ENCODE peak calls at places on chromosomes 16 and 17, in nine cellular contexts. One of them, this sample, is unnamed.

GRCh38 chr16:55471448-55472097 is 7.4 kb upstream of the MMP2 start:
- DNase-seq in endothelial cell of umbilical vein: peak; percentile 39
- DNase-seq in GM12878: no peak
- DNase-seq in SK-N-SH: no peak
- DNase-seq in fibroblast of lung: peak; percentile 85
- DNase-seq in PC-3: peak; percentile 73
- DNase-seq in neuronal stem cell: no peak
- DNase-seq in keratinocyte: peak; percentile 68
- DNase-seq in K562: peak; percentile 6
- DNase-seq in this sample: no peak

GRCh38 chr17:66372182-66372581 is 69.8 kb downstream of the PRKCA start:
- DNase-seq in endothelial cell of umbilical vein: no peak
- DNase-seq in GM12878: no peak
- DNase-seq in SK-N-SH: no peak
- DNase-seq in fibroblast of lung: no peak
- DNase-seq in PC-3: peak; percentile 22
- DNase-seq in neuronal stem cell: no peak
- DNase-seq in keratinocyte: no peak
- DNase-seq in K562: no peak
- DNase-seq in this sample: no peak

GRCh38 chr17:17343896-17344506 is 40.8 kb downstream of the NT5M start:
- DNase-seq in endothelial cell of umbilical vein: no peak
- DNase-seq in GM12878: no peak
- DNase-seq in SK-N-SH: no peak
- DNase-seq in fibroblast of lung: no peak
- DNase-seq in PC-3: no peak
- DNase-seq in neuronal stem cell: no peak
- DNase-seq in keratinocyte: no peak
- DNase-seq in K562: no peak
- DNase-seq in this sample: peak; percentile 39

GRCh38 chr16:57863434-57864160 is 61.3 kb upstream of the KIFC3 start:
- DNase-seq in endothelial cell of umbilical vein: peak; percentile 76
- DNase-seq in GM12878: no peak
- DNase-seq in SK-N-SH: peak; percentile 56
- DNase-seq in fibroblast of lung: peak; percentile 80
- DNase-seq in PC-3: peak; percentile 71
- DNase-seq in neuronal stem cell: peak; percentile 39
- DNase-seq in keratinocyte: no peak
- DNase-seq in K562: peak; percentile 55
- DNase-seq in this sample: peak; percentile 88

GRCh38 chr16:67673712-67674580 is 7.3 kb downstream of the C16orf86 start:
- DNase-seq in endothelial cell of umbilical vein: peak; percentile 93
- DNase-seq in GM12878: no peak
- DNase-seq in SK-N-SH: peak; percentile 66
- DNase-seq in fibroblast of lung: peak; percentile 30
- DNase-seq in PC-3: no peak
- DNase-seq in neuronal stem cell: no peak
- DNase-seq in keratinocyte: no peak
- DNase-seq in K562: no peak
- DNase-seq in this sample: peak; percentile 45

GRCh38 chr16:56603589-56603988 is 4.8 kb upstream of the MT2A start:
- DNase-seq in endothelial cell of umbilical vein: peak; percentile 51
- DNase-seq in GM12878: no peak
- DNase-seq in SK-N-SH: peak; percentile 67
- DNase-seq in fibroblast of lung: peak; percentile 47
- DNase-seq in PC-3: peak; percentile 72
- DNase-seq in neuronal stem cell: no peak
- DNase-seq in keratinocyte: no peak
- DNase-seq in K562: peak; percentile 69
- DNase-seq in this sample: peak; percentile 87

GRCh38 chr16:66383551-66383950 is 17.1 kb downstream of the CDH5 start:
- DNase-seq in endothelial cell of umbilical vein: no peak
- DNase-seq in GM12878: no peak
- DNase-seq in SK-N-SH: no peak
- DNase-seq in fibroblast of lung: no peak
- DNase-seq in PC-3: no peak
- DNase-seq in neuronal stem cell: no peak
- DNase-seq in keratinocyte: no peak
- DNase-seq in K562: no peak
- DNase-seq in this sample: no peak

GRCh38 chr17:66493283-66494019 is 191.0 kb downstream of the PRKCA start:
- DNase-seq in endothelial cell of umbilical vein: peak; percentile 27
- DNase-seq in GM12878: no peak
- DNase-seq in SK-N-SH: no peak
- DNase-seq in fibroblast of lung: peak; percentile 67
- DNase-seq in PC-3: peak; percentile 56
- DNase-seq in neuronal stem cell: no peak
- DNase-seq in keratinocyte: no peak
- DNase-seq in K562: peak; percentile 30
- DNase-seq in this sample: no peak

GRCh38 chr17:64017381-64017980 is 3.0 kb downstream of the ICAM2 start:
- DNase-seq in endothelial cell of umbilical vein: peak; percentile 43
- DNase-seq in GM12878: no peak
- DNase-seq in SK-N-SH: no peak
- DNase-seq in fibroblast of lung: no peak
- DNase-seq in PC-3: peak; percentile 37
- DNase-seq in neuronal stem cell: no peak
- DNase-seq in keratinocyte: no peak
- DNase-seq in K562: no peak
- DNase-seq in this sample: no peak

GRCh38 chr16:87407511-87408112 is 15.5 kb downstream of the MAP1LC3B start:
- DNase-seq in endothelial cell of umbilical vein: peak; percentile 95
- DNase-seq in GM12878: peak; percentile 84
- DNase-seq in SK-N-SH: no peak
- DNase-seq in fibroblast of lung: no peak
- DNase-seq in PC-3: peak; percentile 7
- DNase-seq in neuronal stem cell: no peak
- DNase-seq in keratinocyte: no peak
- DNase-seq in K562: no peak
- DNase-seq in this sample: peak; percentile 41

GRCh38 chr17:10119203-10120112 is 78.9 kb downstream of the GAS7 start:
- DNase-seq in endothelial cell of umbilical vein: no peak
- DNase-seq in GM12878: peak; percentile 37
- DNase-seq in SK-N-SH: no peak
- DNase-seq in fibroblast of lung: no peak
- DNase-seq in PC-3: peak; percentile 90
- DNase-seq in neuronal stem cell: no peak
- DNase-seq in keratinocyte: peak; percentile 30
- DNase-seq in K562: no peak
- DNase-seq in this sample: peak; percentile 98

GRCh38 chr17:78383725-78384471 is 5.4 kb downstream of the PGS1 start:
- DNase-seq in endothelial cell of umbilical vein: peak; percentile 99
- DNase-seq in GM12878: peak; percentile 74
- DNase-seq in SK-N-SH: no peak
- DNase-seq in fibroblast of lung: peak; percentile 99
- DNase-seq in PC-3: peak; percentile 42
- DNase-seq in neuronal stem cell: no peak
- DNase-seq in keratinocyte: no peak
- DNase-seq in K562: no peak
- DNase-seq in this sample: peak; percentile 57

GRCh38 chr17:38877130-38877851 is 7.4 kb downstream of the LASP1 start:
- DNase-seq in endothelial cell of umbilical vein: no peak
- DNase-seq in GM12878: no peak
- DNase-seq in SK-N-SH: no peak
- DNase-seq in fibroblast of lung: no peak
- DNase-seq in PC-3: no peak
- DNase-seq in neuronal stem cell: no peak
- DNase-seq in keratinocyte: no peak
- DNase-seq in K562: no peak
- DNase-seq in this sample: peak; percentile 69

GRCh38 chr17:43998552-43998951 is 5.9 kb upstream of the NAGS start:
- DNase-seq in endothelial cell of umbilical vein: no peak
- DNase-seq in GM12878: no peak
- DNase-seq in SK-N-SH: no peak
- DNase-seq in fibroblast of lung: peak; percentile 57
- DNase-seq in PC-3: peak; percentile 39
- DNase-seq in neuronal stem cell: no peak
- DNase-seq in keratinocyte: no peak
- DNase-seq in K562: peak; percentile 37
- DNase-seq in this sample: no peak

GRCh38 chr16:1613240-1613639 is 1.1 kb downstream of the CRAMP1 start:
- DNase-seq in endothelial cell of umbilical vein: peak; percentile 21
- DNase-seq in GM12878: no peak
- DNase-seq in SK-N-SH: no peak
- DNase-seq in fibroblast of lung: no peak
- DNase-seq in PC-3: peak; percentile 6
- DNase-seq in neuronal stem cell: no peak
- DNase-seq in keratinocyte: no peak
- DNase-seq in K562: peak; percentile 43
- DNase-seq in this sample: no peak

GRCh38 chr17:57871155-57871554 is 21.3 kb upstream of the MRPS23 start:
- DNase-seq in endothelial cell of umbilical vein: no peak
- DNase-seq in GM12878: no peak
- DNase-seq in SK-N-SH: no peak
- DNase-seq in fibroblast of lung: no peak
- DNase-seq in PC-3: no peak
- DNase-seq in neuronal stem cell: no peak
- DNase-seq in keratinocyte: no peak
- DNase-seq in K562: no peak
- DNase-seq in this sample: no peak

GRCh38 chr17:57873261-57874057 is 23.6 kb upstream of the MRPS23 start:
- DNase-seq in endothelial cell of umbilical vein: peak; percentile 42
- DNase-seq in GM12878: no peak
- DNase-seq in SK-N-SH: no peak
- DNase-seq in fibroblast of lung: no peak
- DNase-seq in PC-3: no peak
- DNase-seq in neuronal stem cell: no peak
- DNase-seq in keratinocyte: no peak
- DNase-seq in K562: no peak
- DNase-seq in this sample: peak; percentile 60

GRCh38 chr17:57870283-57870635 is 20.4 kb upstream of the MRPS23 start:
- DNase-seq in endothelial cell of umbilical vein: no peak
- DNase-seq in GM12878: no peak
- DNase-seq in SK-N-SH: no peak
- DNase-seq in fibroblast of lung: no peak
- DNase-seq in PC-3: peak; percentile 29
- DNase-seq in neuronal stem cell: no peak
- DNase-seq in keratinocyte: no peak
- DNase-seq in K562: no peak
- DNase-seq in this sample: no peak

GRCh38 chr17:57872536-57872935 is 22.7 kb upstream of the MRPS23 start:
- DNase-seq in endothelial cell of umbilical vein: no peak
- DNase-seq in GM12878: no peak
- DNase-seq in SK-N-SH: no peak
- DNase-seq in fibroblast of lung: no peak
- DNase-seq in PC-3: no peak
- DNase-seq in neuronal stem cell: no peak
- DNase-seq in keratinocyte: no peak
- DNase-seq in K562: no peak
- DNase-seq in this sample: no peak

GRCh38 chr17:57871863-57872262 is 22.0 kb upstream of the MRPS23 start:
- DNase-seq in endothelial cell of umbilical vein: no peak
- DNase-seq in GM12878: no peak
- DNase-seq in SK-N-SH: no peak
- DNase-seq in fibroblast of lung: no peak
- DNase-seq in PC-3: no peak
- DNase-seq in neuronal stem cell: no peak
- DNase-seq in keratinocyte: no peak
- DNase-seq in K562: no peak
- DNase-seq in this sample: no peak
- H3K4me1 ChIP-seq in endothelial cell of umbilical vein: peaks cover 63% of the 10 kb centered on the region
- H3K4me1 ChIP-seq in GM12878: peaks cover 26% of the 10 kb centered on the region
- H3K4me1 ChIP-seq in SK-N-SH: peaks cover 54% of the 10 kb centered on the region
- H3K4me1 ChIP-seq in fibroblast of lung: peaks cover 67% of the 10 kb centered on the region
- H3K4me1 ChIP-seq in PC-3: peaks cover 73% of the 10 kb centered on the region
- H3K4me1 ChIP-seq in neuronal stem cell: peaks cover 49% of the 10 kb centered on the region
- H3K4me1 ChIP-seq in keratinocyte: peaks cover 74% of the 10 kb centered on the region
- H3K4me1 ChIP-seq in K562: no peaks in the 10 kb centered on the region
- H3K4me1 ChIP-seq in this sample: peaks cover 37% of the 10 kb centered on the region

GRCh38 chr17:4690745-4691144 is 13.2 kb downstream of the PELP1 start:
- DNase-seq in endothelial cell of umbilical vein: no peak
- DNase-seq in GM12878: no peak
- DNase-seq in SK-N-SH: no peak
- DNase-seq in fibroblast of lung: no peak
- DNase-seq in PC-3: no peak
- DNase-seq in neuronal stem cell: no peak
- DNase-seq in keratinocyte: no peak
- DNase-seq in K562: no peak
- DNase-seq in this sample: no peak
- H3K36me3 ChIP-seq in endothelial cell of umbilical vein: peaks cover 8% of the 10 kb centered on the region
- H3K36me3 ChIP-seq in GM12878: peaks cover 2% of the 10 kb centered on the region
- H3K36me3 ChIP-seq in SK-N-SH: peaks cover 6% of the 10 kb centered on the region
- H3K36me3 ChIP-seq in fibroblast of lung: no peaks in the 10 kb centered on the region
- H3K36me3 ChIP-seq in PC-3: peaks cover 19% of the 10 kb centered on the region
- H3K36me3 ChIP-seq in neuronal stem cell: peaks cover 19% of the 10 kb centered on the region
- H3K36me3 ChIP-seq in keratinocyte: peaks cover 12% of the 10 kb centered on the region
- H3K36me3 ChIP-seq in K562: peaks cover 58% of the 10 kb centered on the region
- H3K36me3 ChIP-seq in this sample: peaks cover 58% of the 10 kb centered on the region

DNA sequence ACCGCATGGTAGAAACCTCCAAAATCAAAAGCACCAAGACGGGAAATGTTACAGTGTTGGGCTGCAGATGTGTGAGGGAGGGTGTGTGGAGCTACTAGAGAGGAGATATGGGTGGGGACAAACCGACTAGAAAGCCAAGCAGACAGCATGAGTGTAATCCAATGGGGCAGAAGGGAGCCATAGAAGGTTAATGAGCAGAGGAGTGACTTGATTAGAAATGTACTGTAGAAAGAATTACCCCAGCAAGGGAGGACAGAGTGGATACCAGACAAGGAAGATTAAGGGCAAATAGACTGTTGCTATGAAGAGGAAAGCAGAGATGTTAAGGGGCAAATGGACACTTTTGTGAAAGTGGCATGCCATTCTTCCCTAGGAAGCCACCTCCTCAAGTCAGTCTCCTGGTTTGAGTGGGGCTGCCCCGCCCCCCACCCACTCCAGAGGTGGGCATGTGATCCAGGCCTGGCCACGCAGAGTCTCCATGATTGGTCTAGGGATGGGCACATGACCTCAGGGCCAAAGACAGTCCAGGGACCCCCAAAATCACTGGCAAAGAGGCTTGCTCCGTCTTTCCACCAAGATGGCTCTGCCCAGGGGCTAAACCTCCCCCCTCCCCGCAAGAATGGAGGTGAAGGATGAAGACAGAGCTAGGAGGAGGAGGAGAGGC is 4.3 kb downstream of the COTL1 start:
- DNase-seq in endothelial cell of umbilical vein: no peak
- DNase-seq in GM12878: no peak
- DNase-seq in SK-N-SH: no peak
- DNase-seq in fibroblast of lung: no peak
- DNase-seq in PC-3: no peak
- DNase-seq in neuronal stem cell: no peak
- DNase-seq in keratinocyte: no peak
- DNase-seq in K562: no peak
- DNase-seq in this sample: no peak
- H3K9ac ChIP-seq in endothelial cell of umbilical vein: no peak overlapping the region
- H3K9ac ChIP-seq in GM12878: peak overlapping the region; percentile 84
- H3K9ac ChIP-seq in SK-N-SH: no peak overlapping the region
- H3K9ac ChIP-seq in fibroblast of lung: no peak overlapping the region
- H3K9ac ChIP-seq in PC-3: no peak overlapping the region
- H3K9ac ChIP-seq in neuronal stem cell: no peak overlapping the region
- H3K9ac ChIP-seq in keratinocyte: no peak overlapping the region
- H3K9ac ChIP-seq in K562: peak overlapping the region; percentile 43
- H3K9ac ChIP-seq in this sample: no peak overlapping the region

DNA sequence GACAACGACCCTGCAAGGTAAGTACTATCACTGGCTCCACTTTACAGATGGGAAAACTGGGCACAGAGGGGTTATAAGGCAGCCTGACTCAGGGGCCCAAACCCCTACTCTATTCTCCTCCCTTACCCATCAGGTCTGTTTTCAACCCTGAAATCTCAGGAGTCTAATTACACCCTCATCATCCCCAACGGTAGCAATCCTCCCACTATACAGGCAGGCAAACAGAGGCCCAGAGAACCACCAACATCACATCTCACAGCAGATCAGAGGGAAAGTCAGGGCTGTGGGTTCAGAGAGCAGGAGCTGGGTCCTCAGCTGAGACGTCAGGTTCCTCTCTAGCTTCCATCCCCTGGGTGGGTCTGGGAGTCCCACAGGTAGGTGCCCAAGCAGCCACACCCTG is 16.5 kb downstream of the JUP start:
- DNase-seq in endothelial cell of umbilical vein: no peak
- DNase-seq in GM12878: no peak
- DNase-seq in SK-N-SH: no peak
- DNase-seq in fibroblast of lung: no peak
- DNase-seq in PC-3: no peak
- DNase-seq in neuronal stem cell: no peak
- DNase-seq in keratinocyte: no peak
- DNase-seq in K562: no peak
- DNase-seq in this sample: no peak
- H3K4me1 ChIP-seq in endothelial cell of umbilical vein: peaks cover 17% of the 10 kb centered on the region
- H3K4me1 ChIP-seq in GM12878: no peaks in the 10 kb centered on the region
- H3K4me1 ChIP-seq in SK-N-SH: peaks cover 22% of the 10 kb centered on the region
- H3K4me1 ChIP-seq in fibroblast of lung: peaks cover 7% of the 10 kb centered on the region
- H3K4me1 ChIP-seq in PC-3: peaks cover 25% of the 10 kb centered on the region
- H3K4me1 ChIP-seq in neuronal stem cell: peaks cover 7% of the 10 kb centered on the region
- H3K4me1 ChIP-seq in keratinocyte: peaks cover 35% of the 10 kb centered on the region
- H3K4me1 ChIP-seq in K562: no peaks in the 10 kb centered on the region
- H3K4me1 ChIP-seq in this sample: no peaks in the 10 kb centered on the region

This sample was measured in endodermal cell.